ENCODE peak calls at places on chromosome 2, in six cellular contexts. One of them, this sample, is unnamed.

GRCh38 chr2:27863146-27863545 is 27.0 kb downstream of the RBKS start:
- DNase-seq in esophagus squamous epithelium: no peak
- DNase-seq in testis: no peak
- DNase-seq in RWPE1: no peak
- DNase-seq in astrocyte of the spinal cord: no peak
- DNase-seq in PC-9: no peak
- DNase-seq in this sample: no peak

GRCh38 chr2:240686460-240686859 is 3.8 kb upstream of the AQP12B start:
- DNase-seq in astrocyte of the spinal cord: no peak
- DNase-seq in RWPE1: no peak
- DNase-seq in PC-9: no peak
- DNase-seq in esophagus squamous epithelium: no peak
- DNase-seq in testis: no peak
- DNase-seq in this sample: no peak

GRCh38 chr2:82395531-82395930 is 2063.5 kb downstream of the SUCLG1 start:
- DNase-seq in RWPE1: no peak
- DNase-seq in PC-9: no peak
- DNase-seq in astrocyte of the spinal cord: no peak
- DNase-seq in testis: no peak
- DNase-seq in esophagus squamous epithelium: no peak
- DNase-seq in this sample: no peak

GRCh38 chr2:39059366-39059952 is 61.4 kb downstream of the SOS1 start:
- DNase-seq in astrocyte of the spinal cord: peak; percentile 61
- DNase-seq in RWPE1: peak; percentile 25
- DNase-seq in esophagus squamous epithelium: no peak
- DNase-seq in testis: no peak
- DNase-seq in PC-9: no peak
- DNase-seq in this sample: peak; percentile 64

GRCh38 chr2:12702661-12703121 is 14.0 kb upstream of the TRIB2 start:
- DNase-seq in esophagus squamous epithelium: no peak
- DNase-seq in RWPE1: peak; percentile 86
- DNase-seq in PC-9: peak; percentile 30
- DNase-seq in testis: no peak
- DNase-seq in astrocyte of the spinal cord: peak; percentile 93
- DNase-seq in this sample: peak; percentile 79

GRCh38 chr2:44786818-44787214 is 154.7 kb upstream of the SIX3 start:
- DNase-seq in RWPE1: no peak
- DNase-seq in testis: no peak
- DNase-seq in PC-9: no peak
- DNase-seq in esophagus squamous epithelium: no peak
- DNase-seq in astrocyte of the spinal cord: no peak
- DNase-seq in this sample: no peak

GRCh38 chr2:120314656-120315366 is 31.1 kb upstream of the INHBB start:
- DNase-seq in astrocyte of the spinal cord: no peak
- DNase-seq in RWPE1: no peak
- DNase-seq in testis: peak; percentile 55
- DNase-seq in PC-9: no peak
- DNase-seq in esophagus squamous epithelium: no peak
- DNase-seq in this sample: no peak

GRCh38 chr2:71793965-71794364 is 340.6 kb downstream of the DYSF start:
- DNase-seq in PC-9: no peak
- DNase-seq in testis: no peak
- DNase-seq in RWPE1: no peak
- DNase-seq in esophagus squamous epithelium: no peak
- DNase-seq in astrocyte of the spinal cord: no peak
- DNase-seq in this sample: no peak

GRCh38 chr2:236178921-236179652 is 10.9 kb upstream of the GBX2 start:
- DNase-seq in astrocyte of the spinal cord: no peak
- DNase-seq in RWPE1: no peak
- DNase-seq in testis: no peak
- DNase-seq in PC-9: no peak
- DNase-seq in esophagus squamous epithelium: no peak
- DNase-seq in this sample: no peak

GRCh38 chr2:8447610-8448221 is 234.1 kb upstream of the ID2 start:
- DNase-seq in PC-9: no peak
- DNase-seq in astrocyte of the spinal cord: peak; percentile 31
- DNase-seq in esophagus squamous epithelium: no peak
- DNase-seq in RWPE1: peak; percentile 16
- DNase-seq in testis: no peak
- DNase-seq in this sample: peak; percentile 68

GRCh38 chr2:12852135-12852534 is 135.4 kb downstream of the TRIB2 start:
- DNase-seq in testis: no peak
- DNase-seq in PC-9: no peak
- DNase-seq in RWPE1: no peak
- DNase-seq in astrocyte of the spinal cord: no peak
- DNase-seq in esophagus squamous epithelium: no peak
- DNase-seq in this sample: no peak

GRCh38 chr2:176283268-176283667 is 14.0 kb downstream of the MTX2 start:
- DNase-seq in astrocyte of the spinal cord: peak; percentile 21
- DNase-seq in RWPE1: no peak
- DNase-seq in esophagus squamous epithelium: no peak
- DNase-seq in testis: no peak
- DNase-seq in PC-9: no peak
- DNase-seq in this sample: no peak

GRCh38 chr2:231479455-231479854 is 15.2 kb upstream of the NCL start:
- DNase-seq in astrocyte of the spinal cord: no peak
- DNase-seq in RWPE1: no peak
- DNase-seq in testis: no peak
- DNase-seq in PC-9: no peak
- DNase-seq in esophagus squamous epithelium: no peak
- DNase-seq in this sample: no peak

GRCh38 chr2:162989507-162989906 is 150.9 kb upstream of the KCNH7 start:
- DNase-seq in RWPE1: no peak
- DNase-seq in esophagus squamous epithelium: no peak
- DNase-seq in PC-9: no peak
- DNase-seq in astrocyte of the spinal cord: no peak
- DNase-seq in testis: no peak
- DNase-seq in this sample: no peak
- TF ChIP-seq CTCF in RWPE1: no peak
- TF ChIP-seq CTCF in esophagus squamous epithelium: no peak
- TF ChIP-seq CTCF in PC-9: no peak
- TF ChIP-seq CTCF in astrocyte of the spinal cord: no peak
- TF ChIP-seq CTCF in testis: peak; percentile 13
- TF ChIP-seq CTCF in this sample: no peak

DNA sequence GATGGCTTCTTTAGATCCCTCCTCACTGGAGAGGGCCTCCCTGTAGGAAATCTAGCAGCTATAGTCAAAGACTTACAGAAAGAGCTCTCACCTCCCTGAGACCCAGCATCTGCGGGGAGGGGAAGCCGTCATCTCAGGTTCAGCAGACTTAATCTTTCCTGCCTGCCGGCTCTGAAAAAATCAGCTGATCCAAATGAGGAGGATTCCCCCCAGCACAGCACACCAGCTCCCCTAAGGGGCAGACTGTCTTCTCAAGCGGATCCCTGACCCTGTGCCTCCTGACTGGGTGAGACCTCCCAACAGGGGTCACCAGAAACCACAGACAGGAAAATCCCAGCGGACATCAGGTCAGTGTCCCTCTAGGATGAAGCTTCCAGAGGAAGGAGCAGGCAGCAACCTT is 601.9 kb downstream of the CNTNAP5 start:
- DNase-seq in PC-9: no peak
- DNase-seq in esophagus squamous epithelium: no peak
- DNase-seq in astrocyte of the spinal cord: no peak
- DNase-seq in RWPE1: no peak
- DNase-seq in testis: no peak
- DNase-seq in this sample: no peak
- TF ChIP-seq CTCF in PC-9: no peak
- TF ChIP-seq CTCF in esophagus squamous epithelium: no peak
- TF ChIP-seq CTCF in astrocyte of the spinal cord: no peak
- TF ChIP-seq CTCF in RWPE1: no peak
- TF ChIP-seq CTCF in testis: no peak
- TF ChIP-seq CTCF in this sample: no peak

GRCh38 chr2:70133127-70133452 is 45.8 kb downstream of the PCBP1 start:
- DNase-seq in RWPE1: no peak
- DNase-seq in esophagus squamous epithelium: no peak
- DNase-seq in astrocyte of the spinal cord: no peak
- DNase-seq in testis: no peak
- DNase-seq in PC-9: no peak
- DNase-seq in this sample: no peak

GRCh38 chr2:70133521-70134348 is 46.5 kb downstream of the PCBP1 start:
- DNase-seq in testis: no peak
- DNase-seq in astrocyte of the spinal cord: peak; percentile 55
- DNase-seq in esophagus squamous epithelium: no peak
- DNase-seq in RWPE1: no peak
- DNase-seq in PC-9: no peak
- DNase-seq in this sample: no peak

GRCh38 chr2:70127920-70128444 is 40.7 kb downstream of the PCBP1 start:
- DNase-seq in testis: no peak
- DNase-seq in RWPE1: no peak
- DNase-seq in PC-9: no peak
- DNase-seq in esophagus squamous epithelium: no peak
- DNase-seq in astrocyte of the spinal cord: no peak
- DNase-seq in this sample: no peak

DNA sequence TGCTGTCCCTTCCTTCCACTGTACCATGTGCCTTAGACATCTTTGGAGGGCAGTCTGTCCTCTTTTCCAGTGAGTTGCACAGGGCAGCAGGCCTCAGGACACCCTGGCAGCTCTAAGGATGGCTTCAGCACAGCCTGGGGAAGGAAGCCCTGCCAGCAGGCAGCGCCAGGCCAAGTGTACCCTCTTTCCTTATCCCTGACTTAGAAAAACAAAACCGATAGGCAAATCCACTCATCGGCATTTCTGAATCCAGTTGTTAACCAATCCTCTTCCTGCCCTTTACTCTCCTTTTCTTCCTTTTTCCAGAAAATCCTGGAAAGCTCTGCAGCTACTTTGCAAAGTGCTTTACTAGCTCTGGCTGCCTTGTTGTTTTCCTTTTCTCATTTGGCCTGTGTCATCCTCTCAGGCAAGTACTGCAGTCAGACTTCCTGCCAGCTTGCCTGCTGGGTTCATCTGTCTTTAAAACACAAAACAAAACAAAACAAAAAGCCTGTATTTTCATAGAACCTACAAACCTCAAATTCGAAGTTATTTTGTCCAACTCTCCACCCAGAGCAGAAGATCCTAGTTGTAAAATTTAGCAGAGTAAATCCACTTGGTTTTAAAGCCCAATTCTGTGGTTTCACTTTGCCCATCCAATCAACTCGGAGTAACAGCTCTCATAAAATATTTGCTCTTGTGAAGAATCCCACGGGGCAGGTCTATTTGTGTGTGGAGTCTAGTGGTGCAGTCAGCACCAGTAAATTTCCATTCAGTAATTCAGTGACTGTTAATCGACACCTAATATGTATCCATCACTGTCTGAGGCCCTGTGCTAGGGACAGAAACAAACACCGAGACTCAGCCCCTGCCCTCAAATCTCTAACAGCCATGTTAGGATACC is 45.2 kb downstream of the PCBP1 start:
- DNase-seq in esophagus squamous epithelium: no peak
- DNase-seq in astrocyte of the spinal cord: peak; percentile 82
- DNase-seq in testis: peak; percentile 56
- DNase-seq in PC-9: no peak
- DNase-seq in RWPE1: no peak
- DNase-seq in this sample: peak; percentile 57
- TF ChIP-seq CTCF in esophagus squamous epithelium: no peak
- TF ChIP-seq CTCF in astrocyte of the spinal cord: no peak
- TF ChIP-seq CTCF in testis: no peak
- TF ChIP-seq CTCF in PC-9: no peak
- TF ChIP-seq CTCF in RWPE1: no peak
- TF ChIP-seq CTCF in this sample: no peak

GRCh38 chr2:20430461-20431302 is 16.2 kb upstream of the RHOB start:
- DNase-seq in esophagus squamous epithelium: no peak
- DNase-seq in testis: no peak
- DNase-seq in astrocyte of the spinal cord: no peak
- DNase-seq in PC-9: no peak
- DNase-seq in RWPE1: peak; percentile 49
- DNase-seq in this sample: no peak

GRCh38 chr2:20430035-20430434 is 16.8 kb upstream of the RHOB start:
- DNase-seq in esophagus squamous epithelium: no peak
- DNase-seq in PC-9: no peak
- DNase-seq in RWPE1: no peak
- DNase-seq in astrocyte of the spinal cord: no peak
- DNase-seq in testis: no peak
- DNase-seq in this sample: no peak

GRCh38 chr2:20432714-20433113 is 14.2 kb upstream of the RHOB start:
- DNase-seq in PC-9: no peak
- DNase-seq in astrocyte of the spinal cord: no peak
- DNase-seq in testis: no peak
- DNase-seq in RWPE1: no peak
- DNase-seq in esophagus squamous epithelium: no peak
- DNase-seq in this sample: no peak

GRCh38 chr2:20433249-20433648 is 13.6 kb upstream of the RHOB start:
- DNase-seq in esophagus squamous epithelium: no peak
- DNase-seq in testis: no peak
- DNase-seq in astrocyte of the spinal cord: no peak
- DNase-seq in PC-9: no peak
- DNase-seq in RWPE1: no peak
- DNase-seq in this sample: no peak

GRCh38 chr2:20431772-20432171 is 15.1 kb upstream of the RHOB start:
- DNase-seq in RWPE1: no peak
- DNase-seq in esophagus squamous epithelium: no peak
- DNase-seq in PC-9: no peak
- DNase-seq in astrocyte of the spinal cord: no peak
- DNase-seq in testis: no peak
- DNase-seq in this sample: no peak
- TF ChIP-seq CTCF in RWPE1: no peak
- TF ChIP-seq CTCF in esophagus squamous epithelium: no peak
- TF ChIP-seq CTCF in PC-9: no peak
- TF ChIP-seq CTCF in astrocyte of the spinal cord: no peak
- TF ChIP-seq CTCF in testis: no peak
- TF ChIP-seq CTCF in this sample: no peak

DNA sequence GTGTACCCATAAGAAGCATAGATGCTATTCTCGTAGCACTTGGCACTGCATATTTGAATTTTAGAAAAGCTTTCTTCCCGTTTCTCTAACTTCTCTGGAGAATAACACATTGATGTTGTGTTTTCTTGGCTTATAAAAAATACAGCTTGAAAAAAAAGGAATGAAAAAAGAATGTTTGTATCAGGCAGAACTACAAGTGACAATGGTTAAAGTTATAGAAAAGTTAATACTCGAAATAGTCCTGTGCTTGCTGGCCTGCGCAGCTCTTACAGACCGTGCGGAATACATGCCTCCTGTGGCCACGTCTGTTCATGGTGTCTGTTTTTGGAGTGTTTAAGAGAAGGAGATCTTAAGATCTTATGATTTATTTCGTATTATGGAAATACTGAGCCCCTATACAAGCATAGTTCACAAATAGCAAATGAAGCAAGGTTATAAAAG is 808 bp downstream of the DUSP19 start:
- DNase-seq in testis: peak; percentile 40
- DNase-seq in esophagus squamous epithelium: no peak
- DNase-seq in astrocyte of the spinal cord: no peak
- DNase-seq in RWPE1: no peak
- DNase-seq in PC-9: no peak
- DNase-seq in this sample: no peak
- TF ChIP-seq CTCF in testis: no peak
- TF ChIP-seq CTCF in esophagus squamous epithelium: no peak
- TF ChIP-seq CTCF in astrocyte of the spinal cord: no peak
- TF ChIP-seq CTCF in RWPE1: no peak
- TF ChIP-seq CTCF in PC-9: no peak
- TF ChIP-seq CTCF in this sample: no peak